ENCODE peak calls at places on chromosomes 5 and 9, in six cellular contexts. One of them, this sample, is unnamed.

GRCh38 chr5:172901788-172902496 is 57.3 kb upstream of the RPL26L1 start:
- DNase-seq in caudate nucleus: no peak
- DNase-seq in naive thymus-derived CD4-positive, alpha-beta T cell: no peak
- DNase-seq in adipocyte: peak
- DNase-seq in EL: peak
- DNase-seq in AML-193: no peak
- DNase-seq in this sample: no peak

GRCh38 chr5:149517461-149518122 is 33.6 kb downstream of the CSNK1A1 start:
- DNase-seq in AML-193: no peak
- DNase-seq in naive thymus-derived CD4-positive, alpha-beta T cell: no peak
- DNase-seq in adipocyte: peak
- DNase-seq in EL: no peak
- DNase-seq in caudate nucleus: no peak
- DNase-seq in this sample: no peak

GRCh38 chr9:110835404-110835803 is 166.8 kb downstream of the MUSK start:
- DNase-seq in AML-193: no peak
- DNase-seq in caudate nucleus: no peak
- DNase-seq in naive thymus-derived CD4-positive, alpha-beta T cell: no peak
- DNase-seq in adipocyte: peak
- DNase-seq in EL: peak
- DNase-seq in this sample: no peak

GRCh38 chr9:87592554-87593394 is 95.1 kb downstream of the DAPK1 start:
- DNase-seq in adipocyte: peak
- DNase-seq in naive thymus-derived CD4-positive, alpha-beta T cell: no peak
- DNase-seq in AML-193: no peak
- DNase-seq in caudate nucleus: no peak
- DNase-seq in EL: peak
- DNase-seq in this sample: no peak

GRCh38 chr9:90105793-90106192 is 501.0 kb downstream of the GADD45G start:
- DNase-seq in naive thymus-derived CD4-positive, alpha-beta T cell: no peak
- DNase-seq in caudate nucleus: no peak
- DNase-seq in EL: no peak
- DNase-seq in AML-193: no peak
- DNase-seq in adipocyte: no peak
- DNase-seq in this sample: no peak

GRCh38 chr5:122478741-122479459 is 166.9 kb downstream of the SNCAIP start:
- DNase-seq in adipocyte: peak
- DNase-seq in caudate nucleus: no peak
- DNase-seq in EL: peak
- DNase-seq in AML-193: no peak
- DNase-seq in naive thymus-derived CD4-positive, alpha-beta T cell: no peak
- DNase-seq in this sample: no peak

GRCh38 chr9:23752859-23753258 is 73.2 kb downstream of the ELAVL2 start:
- DNase-seq in AML-193: no peak
- DNase-seq in adipocyte: no peak
- DNase-seq in EL: no peak
- DNase-seq in naive thymus-derived CD4-positive, alpha-beta T cell: no peak
- DNase-seq in caudate nucleus: no peak
- DNase-seq in this sample: no peak

GRCh38 chr9:93058357-93059096 is at the start of gene SUSD3:
- DNase-seq in adipocyte: no peak
- DNase-seq in AML-193: peak
- DNase-seq in EL: peak
- DNase-seq in caudate nucleus: no peak
- DNase-seq in naive thymus-derived CD4-positive, alpha-beta T cell: peak
- DNase-seq in this sample: peak

GRCh38 chr9:124505006-124505900 is 1.9 kb downstream of the NR5A1 start:
- DNase-seq in EL: no peak
- DNase-seq in AML-193: no peak
- DNase-seq in adipocyte: no peak
- DNase-seq in caudate nucleus: no peak
- DNase-seq in naive thymus-derived CD4-positive, alpha-beta T cell: no peak
- DNase-seq in this sample: no peak

GRCh38 chr5:169304175-169304574 is 3.2 kb upstream of the SLIT3 start:
- DNase-seq in adipocyte: no peak
- DNase-seq in caudate nucleus: no peak
- DNase-seq in EL: no peak
- DNase-seq in naive thymus-derived CD4-positive, alpha-beta T cell: no peak
- DNase-seq in AML-193: no peak
- DNase-seq in this sample: no peak

GRCh38 chr9:69829484-69829883 is 8.9 kb downstream of the CFAP95 start:
- DNase-seq in EL: no peak
- DNase-seq in caudate nucleus: no peak
- DNase-seq in AML-193: no peak
- DNase-seq in naive thymus-derived CD4-positive, alpha-beta T cell: no peak
- DNase-seq in adipocyte: no peak
- DNase-seq in this sample: no peak

GRCh38 chr9:125399165-125399564 is 137.5 kb downstream of the GAPVD1 start:
- DNase-seq in naive thymus-derived CD4-positive, alpha-beta T cell: no peak
- DNase-seq in adipocyte: no peak
- DNase-seq in caudate nucleus: no peak
- DNase-seq in EL: no peak
- DNase-seq in AML-193: no peak
- DNase-seq in this sample: no peak

GRCh38 chr5:31593676-31594075 is 45.3 kb upstream of the PDZD2 start:
- DNase-seq in EL: no peak
- DNase-seq in naive thymus-derived CD4-positive, alpha-beta T cell: no peak
- DNase-seq in AML-193: no peak
- DNase-seq in caudate nucleus: no peak
- DNase-seq in adipocyte: no peak
- DNase-seq in this sample: no peak

GRCh38 chr5:52884453-52884852 is 96.7 kb downstream of the ITGA1 start:
- DNase-seq in adipocyte: no peak
- DNase-seq in caudate nucleus: no peak
- DNase-seq in EL: no peak
- DNase-seq in naive thymus-derived CD4-positive, alpha-beta T cell: no peak
- DNase-seq in AML-193: no peak
- DNase-seq in this sample: no peak

GRCh38 chr9:123335227-123335985 is 20.6 kb upstream of the CRB2 start:
- DNase-seq in adipocyte: peak
- DNase-seq in AML-193: no peak
- DNase-seq in naive thymus-derived CD4-positive, alpha-beta T cell: no peak
- DNase-seq in caudate nucleus: no peak
- DNase-seq in EL: peak
- DNase-seq in this sample: no peak

GRCh38 chr5:149777382-149777781 is 47.3 kb downstream of the PPARGC1B start:
- DNase-seq in caudate nucleus: no peak
- DNase-seq in naive thymus-derived CD4-positive, alpha-beta T cell: no peak
- DNase-seq in EL: no peak
- DNase-seq in adipocyte: no peak
- DNase-seq in AML-193: no peak
- DNase-seq in this sample: no peak

GRCh38 chr5:179054036-179054785 is 6.0 kb upstream of the ZNF354C start:
- DNase-seq in naive thymus-derived CD4-positive, alpha-beta T cell: no peak
- DNase-seq in EL: no peak
- DNase-seq in adipocyte: no peak
- DNase-seq in AML-193: no peak
- DNase-seq in caudate nucleus: no peak
- DNase-seq in this sample: no peak

GRCh38 chr5:6634327-6634713 is 1.1 kb downstream of the SRD5A1 start:
- DNase-seq in EL: peak
- DNase-seq in naive thymus-derived CD4-positive, alpha-beta T cell: no peak
- DNase-seq in caudate nucleus: no peak
- DNase-seq in adipocyte: peak
- DNase-seq in AML-193: peak
- DNase-seq in this sample: no peak

GRCh38 chr5:60026174-60026573 is 132.6 kb upstream of the PDE4D start:
- DNase-seq in EL: peak
- DNase-seq in adipocyte: peak
- DNase-seq in naive thymus-derived CD4-positive, alpha-beta T cell: no peak
- DNase-seq in caudate nucleus: no peak
- DNase-seq in AML-193: no peak
- DNase-seq in this sample: no peak

GRCh38 chr9:16726718-16727451 is 143.6 kb downstream of the BNC2 start:
- DNase-seq in naive thymus-derived CD4-positive, alpha-beta T cell: no peak
- DNase-seq in EL: peak
- DNase-seq in AML-193: no peak
- DNase-seq in adipocyte: peak
- DNase-seq in caudate nucleus: no peak
- DNase-seq in this sample: peak

GRCh38 chr5:94524841-94525697 is 93.3 kb downstream of the KIAA0825 start:
- DNase-seq in AML-193: peak
- DNase-seq in EL: peak
- DNase-seq in adipocyte: peak
- DNase-seq in caudate nucleus: no peak
- DNase-seq in naive thymus-derived CD4-positive, alpha-beta T cell: no peak
- DNase-seq in this sample: no peak

GRCh38 chr5:83048277-83048676 is 28.9 kb downstream of the TMEM167A start:
- DNase-seq in adipocyte: no peak
- DNase-seq in caudate nucleus: no peak
- DNase-seq in AML-193: no peak
- DNase-seq in EL: no peak
- DNase-seq in naive thymus-derived CD4-positive, alpha-beta T cell: no peak
- DNase-seq in this sample: no peak

GRCh38 chr9:113532809-113533190 is 69.3 kb downstream of the RGS3 start:
- DNase-seq in naive thymus-derived CD4-positive, alpha-beta T cell: no peak
- DNase-seq in EL: no peak
- DNase-seq in adipocyte: no peak
- DNase-seq in caudate nucleus: no peak
- DNase-seq in AML-193: no peak
- DNase-seq in this sample: peak

GRCh38 chr5:43073597-43074546 is 33.8 kb upstream of the ANXA2R start:
- DNase-seq in EL: peak
- DNase-seq in adipocyte: peak
- DNase-seq in caudate nucleus: no peak
- DNase-seq in AML-193: peak
- DNase-seq in naive thymus-derived CD4-positive, alpha-beta T cell: peak
- DNase-seq in this sample: no peak

GRCh38 chr5:2187156-2187555 is 304.4 kb upstream of the IRX4 start:
- DNase-seq in EL: no peak
- DNase-seq in adipocyte: no peak
- DNase-seq in naive thymus-derived CD4-positive, alpha-beta T cell: no peak
- DNase-seq in caudate nucleus: no peak
- DNase-seq in AML-193: no peak
- DNase-seq in this sample: peak

GRCh38 chr5:144122081-144122480 is 48.4 kb downstream of the YIPF5 start:
- DNase-seq in AML-193: no peak
- DNase-seq in EL: no peak
- DNase-seq in caudate nucleus: no peak
- DNase-seq in naive thymus-derived CD4-positive, alpha-beta T cell: no peak
- DNase-seq in adipocyte: no peak
- DNase-seq in this sample: no peak

GRCh38 chr9:130387398-130387797 is 57.4 kb upstream of the ASS1 start:
- DNase-seq in AML-193: no peak
- DNase-seq in adipocyte: no peak
- DNase-seq in naive thymus-derived CD4-positive, alpha-beta T cell: no peak
- DNase-seq in caudate nucleus: no peak
- DNase-seq in EL: no peak
- DNase-seq in this sample: no peak

GRCh38 chr9:69932901-69933300 is 110.7 kb upstream of the MAMDC2 start:
- DNase-seq in adipocyte: no peak
- DNase-seq in EL: peak
- DNase-seq in AML-193: peak
- DNase-seq in naive thymus-derived CD4-positive, alpha-beta T cell: no peak
- DNase-seq in caudate nucleus: no peak
- DNase-seq in this sample: no peak

GRCh38 chr9:91253488-91253887 is 108.2 kb downstream of the AUH start:
- DNase-seq in EL: peak
- DNase-seq in naive thymus-derived CD4-positive, alpha-beta T cell: peak
- DNase-seq in caudate nucleus: no peak
- DNase-seq in AML-193: no peak
- DNase-seq in adipocyte: no peak
- DNase-seq in this sample: no peak

GRCh38 chr9:120412425-120412951 is 167.5 kb downstream of the CDK5RAP2 start:
- DNase-seq in adipocyte: peak
- DNase-seq in caudate nucleus: no peak
- DNase-seq in EL: peak
- DNase-seq in naive thymus-derived CD4-positive, alpha-beta T cell: no peak
- DNase-seq in AML-193: no peak
- DNase-seq in this sample: no peak

GRCh38 chr5:51225671-51226419 is 157.4 kb upstream of the ISL1 start:
- DNase-seq in AML-193: no peak
- DNase-seq in EL: no peak
- DNase-seq in caudate nucleus: no peak
- DNase-seq in naive thymus-derived CD4-positive, alpha-beta T cell: no peak
- DNase-seq in adipocyte: no peak
- DNase-seq in this sample: no peak

GRCh38 chr9:22165144-22165543 is 156.0 kb upstream of the CDKN2B start:
- DNase-seq in caudate nucleus: no peak
- DNase-seq in naive thymus-derived CD4-positive, alpha-beta T cell: no peak
- DNase-seq in AML-193: no peak
- DNase-seq in EL: peak
- DNase-seq in adipocyte: no peak
- DNase-seq in this sample: no peak

GRCh38 chr5:5126444-5126843 is 13.7 kb upstream of the ADAMTS16 start:
- DNase-seq in naive thymus-derived CD4-positive, alpha-beta T cell: no peak
- DNase-seq in adipocyte: no peak
- DNase-seq in EL: peak
- DNase-seq in caudate nucleus: no peak
- DNase-seq in AML-193: no peak
- DNase-seq in this sample: no peak

GRCh38 chr9:129602598-129603415 is 18.1 kb downstream of the C9orf50 start:
- DNase-seq in EL: no peak
- DNase-seq in AML-193: no peak
- DNase-seq in naive thymus-derived CD4-positive, alpha-beta T cell: no peak
- DNase-seq in caudate nucleus: no peak
- DNase-seq in adipocyte: no peak
- DNase-seq in this sample: no peak

GRCh38 chr5:29005386-29005785 is 1967.0 kb upstream of the CDH9 start:
- DNase-seq in caudate nucleus: no peak
- DNase-seq in EL: no peak
- DNase-seq in naive thymus-derived CD4-positive, alpha-beta T cell: no peak
- DNase-seq in AML-193: peak
- DNase-seq in adipocyte: no peak
- DNase-seq in this sample: no peak